ENCODE peak calls at places on chromosomes 16 and 17, in ten cellular contexts. S is Right ventricle myocardium superior; Y is activated CD8-positive, alpha-beta T cell treated with anti-CD3 and anti-CD28 coated beads for 36 hours; I is iPS-NIHi11; T is mesenchymal stem cell; R is left cardiac atrium; Z is osteocyte; E is G401; U is cardiac muscle cell; H is AG08396. B is an unnamed sample.

GRCh38 chr17:7676533-7676932 is 10.8 kb downstream of the TP53 start:
- DNase-seq in Y (no peak), U (no peak), S (no peak), R (no peak), T (no peak), E (no peak), H (no peak), Z (no peak), I (peak), B (no peak)

GRCh38 chr16:85902366-85903155 is 3.6 kb downstream of the IRF8 start:
- DNase-seq in S (no peak), I (no peak), U (peak), H (no peak), E (peak), T (no peak), Z (no peak), Y (peak), R (no peak), B (peak)

GRCh38 chr17:75194879-75195278 is 10.6 kb upstream of the NUP85 start:
- DNase-seq in I (no peak), S (no peak), H (no peak), U (no peak), E (no peak), R (no peak), T (no peak), Y (no peak), Z (no peak), B (no peak)

GRCh38 chr16:86718118-86718517 is 139.8 kb downstream of the FOXL1 start:
- DNase-seq in Z (no peak), S (no peak), H (no peak), T (no peak), U (no peak), I (no peak), Y (peak), E (no peak), R (no peak), B (peak)

GRCh38 chr16:12613131-12613991 is 190.3 kb downstream of the CPPED1 start:
- DNase-seq in Z (peak), T (no peak), Y (peak), E (no peak), S (no peak), R (no peak), I (no peak), U (no peak), H (no peak), B (peak)

GRCh38 chr16:22397459-22397858 is 23.0 kb upstream of the CDR2 start:
- DNase-seq in Y (no peak), Z (no peak), U (no peak), S (no peak), I (no peak), T (peak), R (no peak), H (peak), E (no peak), B (no peak)

GRCh38 chr17:73707358-73707757 is 63.1 kb upstream of the SDK2 start:
- DNase-seq in I (no peak), R (no peak), U (no peak), S (no peak), T (no peak), E (no peak), Z (no peak), Y (no peak), H (no peak), B (no peak)

GRCh38 chr16:69931631-69932030 is 19.5 kb upstream of the CLEC18A start:
- DNase-seq in U (no peak), T (no peak), H (no peak), I (no peak), E (no peak), Y (no peak), Z (no peak), R (no peak), S (no peak), B (no peak)

GRCh38 chr17:7022791-7023571 is at the start of gene BCL6B:
- DNase-seq in H (no peak), I (peak), S (peak), T (no peak), Z (no peak), U (no peak), Y (no peak), R (peak), E (no peak), B (no peak)

GRCh38 chr17:263773-264172 is 82.3 kb upstream of the DOC2B start:
- DNase-seq in H (no peak), E (no peak), I (no peak), U (no peak), R (peak), S (no peak), T (no peak), Z (peak), Y (no peak), B (no peak)